ENCODE peak calls at places on chromosomes 12 and 14, in six cellular contexts. One of them, this sample, is unnamed.

GRCh38 chr12:72865921-72866320 is 593.8 kb downstream of the TRHDE start:
- DNase-seq in B cell: no peak
- DNase-seq in spleen: no peak
- DNase-seq in choroid plexus epithelial cell: no peak
- DNase-seq in RWPE1: no peak
- DNase-seq in fibroblast of pulmonary artery: no peak
- DNase-seq in this sample: no peak

GRCh38 chr12:1706284-1707016 is 15.6 kb downstream of the ADIPOR2 start:
- DNase-seq in RWPE1: no peak
- DNase-seq in spleen: no peak
- DNase-seq in fibroblast of pulmonary artery: peak
- DNase-seq in B cell: no peak
- DNase-seq in choroid plexus epithelial cell: peak
- DNase-seq in this sample: no peak

GRCh38 chr14:61602733-61603077 is 92.6 kb upstream of the HIF1A start:
- DNase-seq in choroid plexus epithelial cell: no peak
- DNase-seq in spleen: no peak
- DNase-seq in fibroblast of pulmonary artery: peak
- DNase-seq in B cell: no peak
- DNase-seq in RWPE1: no peak
- DNase-seq in this sample: no peak

GRCh38 chr12:43115441-43116160 is 436.4 kb downstream of the ADAMTS20 start:
- DNase-seq in RWPE1: no peak
- DNase-seq in choroid plexus epithelial cell: no peak
- DNase-seq in B cell: no peak
- DNase-seq in spleen: no peak
- DNase-seq in fibroblast of pulmonary artery: no peak
- DNase-seq in this sample: no peak

GRCh38 chr12:106341086-106341879 is 16.3 kb upstream of the POLR3B start:
- DNase-seq in spleen: no peak
- DNase-seq in RWPE1: no peak
- DNase-seq in choroid plexus epithelial cell: no peak
- DNase-seq in fibroblast of pulmonary artery: no peak
- DNase-seq in B cell: no peak
- DNase-seq in this sample: no peak

GRCh38 chr14:94145902-94146527 is 16.6 kb upstream of the IFI27L2 start:
- DNase-seq in B cell: no peak
- DNase-seq in choroid plexus epithelial cell: no peak
- DNase-seq in fibroblast of pulmonary artery: no peak
- DNase-seq in RWPE1: no peak
- DNase-seq in spleen: no peak
- DNase-seq in this sample: no peak

GRCh38 chr12:11741434-11742092 is 92.1 kb downstream of the ETV6 start:
- DNase-seq in spleen: no peak
- DNase-seq in RWPE1: peak
- DNase-seq in B cell: no peak
- DNase-seq in fibroblast of pulmonary artery: peak
- DNase-seq in choroid plexus epithelial cell: peak
- DNase-seq in this sample: no peak

GRCh38 chr12:52952082-52952801 is 3.3 kb downstream of the KRT18 start:
- DNase-seq in B cell: no peak
- DNase-seq in RWPE1: no peak
- DNase-seq in fibroblast of pulmonary artery: no peak
- DNase-seq in spleen: no peak
- DNase-seq in choroid plexus epithelial cell: no peak
- DNase-seq in this sample: no peak

GRCh38 chr12:12716151-12716844 is 870 bp upstream of the CDKN1B start:
- DNase-seq in choroid plexus epithelial cell: peak
- DNase-seq in fibroblast of pulmonary artery: no peak
- DNase-seq in spleen: no peak
- DNase-seq in B cell: no peak
- DNase-seq in RWPE1: no peak
- DNase-seq in this sample: no peak

GRCh38 chr14:24094839-24095195 is 706 bp downstream of the PCK2 start:
- DNase-seq in B cell: no peak
- DNase-seq in choroid plexus epithelial cell: peak
- DNase-seq in RWPE1: no peak
- DNase-seq in spleen: peak
- DNase-seq in fibroblast of pulmonary artery: no peak
- DNase-seq in this sample: no peak

GRCh38 chr14:33704486-33704885 is 246.4 kb downstream of the EGLN3 start:
- DNase-seq in fibroblast of pulmonary artery: no peak
- DNase-seq in spleen: no peak
- DNase-seq in RWPE1: no peak
- DNase-seq in choroid plexus epithelial cell: no peak
- DNase-seq in B cell: no peak
- DNase-seq in this sample: no peak

GRCh38 chr14:92495041-92495440 is 18.5 kb upstream of the RIN3 start:
- DNase-seq in spleen: peak
- DNase-seq in fibroblast of pulmonary artery: peak
- DNase-seq in RWPE1: no peak
- DNase-seq in B cell: no peak
- DNase-seq in choroid plexus epithelial cell: peak
- DNase-seq in this sample: no peak

GRCh38 chr12:130431176-130431575 is 93.5 kb downstream of the PIWIL1 start:
- DNase-seq in spleen: peak
- DNase-seq in choroid plexus epithelial cell: no peak
- DNase-seq in fibroblast of pulmonary artery: no peak
- DNase-seq in B cell: no peak
- DNase-seq in RWPE1: no peak
- DNase-seq in this sample: no peak

GRCh38 chr14:55094630-55095157 is 34.4 kb upstream of the LGALS3 start:
- DNase-seq in fibroblast of pulmonary artery: no peak
- DNase-seq in choroid plexus epithelial cell: peak
- DNase-seq in B cell: no peak
- DNase-seq in RWPE1: no peak
- DNase-seq in spleen: no peak
- DNase-seq in this sample: peak

GRCh38 chr12:94718114-94718513 is 67.8 kb upstream of the TMCC3 start:
- DNase-seq in B cell: no peak
- DNase-seq in choroid plexus epithelial cell: peak
- DNase-seq in RWPE1: no peak
- DNase-seq in spleen: no peak
- DNase-seq in fibroblast of pulmonary artery: peak
- DNase-seq in this sample: no peak

GRCh38 chr14:68784995-68785816 is 7.7 kb downstream of the ZFP36L1 start:
- DNase-seq in choroid plexus epithelial cell: no peak
- DNase-seq in spleen: peak
- DNase-seq in fibroblast of pulmonary artery: peak
- DNase-seq in RWPE1: peak
- DNase-seq in B cell: no peak
- DNase-seq in this sample: no peak

GRCh38 chr14:100790785-100791667 is 34.9 kb upstream of the MEG3 start:
- DNase-seq in choroid plexus epithelial cell: no peak
- DNase-seq in RWPE1: no peak
- DNase-seq in B cell: no peak
- DNase-seq in fibroblast of pulmonary artery: peak
- DNase-seq in spleen: no peak
- DNase-seq in this sample: no peak

GRCh38 chr14:94173885-94174621 is at the start of gene PPP4R4:
- DNase-seq in fibroblast of pulmonary artery: peak
- DNase-seq in spleen: peak
- DNase-seq in RWPE1: peak
- DNase-seq in choroid plexus epithelial cell: peak
- DNase-seq in B cell: peak
- DNase-seq in this sample: peak

GRCh38 chr14:96167224-96168148 is 37.2 kb upstream of the BDKRB2 start:
- DNase-seq in fibroblast of pulmonary artery: peak
- DNase-seq in B cell: no peak
- DNase-seq in choroid plexus epithelial cell: peak
- DNase-seq in RWPE1: peak
- DNase-seq in spleen: peak
- DNase-seq in this sample: no peak

GRCh38 chr12:1593232-1594044 is 943 bp downstream of the FBXL14 start:
- DNase-seq in choroid plexus epithelial cell: peak
- DNase-seq in spleen: peak
- DNase-seq in RWPE1: peak
- DNase-seq in fibroblast of pulmonary artery: peak
- DNase-seq in B cell: peak
- DNase-seq in this sample: no peak

GRCh38 chr12:29546000-29546399 is 48.5 kb upstream of the OVCH1 start:
- DNase-seq in spleen: no peak
- DNase-seq in B cell: no peak
- DNase-seq in RWPE1: no peak
- DNase-seq in choroid plexus epithelial cell: no peak
- DNase-seq in fibroblast of pulmonary artery: no peak
- DNase-seq in this sample: no peak

GRCh38 chr12:76158518-76159321 is 74.2 kb upstream of the NAP1L1 start:
- DNase-seq in fibroblast of pulmonary artery: peak
- DNase-seq in spleen: no peak
- DNase-seq in RWPE1: no peak
- DNase-seq in choroid plexus epithelial cell: peak
- DNase-seq in B cell: peak
- DNase-seq in this sample: no peak
- TF ChIP-seq CTCF in fibroblast of pulmonary artery: peak
- TF ChIP-seq CTCF in spleen: peak
- TF ChIP-seq CTCF in RWPE1: no peak
- TF ChIP-seq CTCF in choroid plexus epithelial cell: peak
- TF ChIP-seq CTCF in B cell: peak
- TF ChIP-seq CTCF in this sample: no peak

GRCh38 chr12:16849473-16849872 is 243.5 kb upstream of the LMO3 start:
- DNase-seq in B cell: no peak
- DNase-seq in choroid plexus epithelial cell: no peak
- DNase-seq in spleen: no peak
- DNase-seq in RWPE1: no peak
- DNase-seq in fibroblast of pulmonary artery: no peak
- DNase-seq in this sample: no peak

DNA sequence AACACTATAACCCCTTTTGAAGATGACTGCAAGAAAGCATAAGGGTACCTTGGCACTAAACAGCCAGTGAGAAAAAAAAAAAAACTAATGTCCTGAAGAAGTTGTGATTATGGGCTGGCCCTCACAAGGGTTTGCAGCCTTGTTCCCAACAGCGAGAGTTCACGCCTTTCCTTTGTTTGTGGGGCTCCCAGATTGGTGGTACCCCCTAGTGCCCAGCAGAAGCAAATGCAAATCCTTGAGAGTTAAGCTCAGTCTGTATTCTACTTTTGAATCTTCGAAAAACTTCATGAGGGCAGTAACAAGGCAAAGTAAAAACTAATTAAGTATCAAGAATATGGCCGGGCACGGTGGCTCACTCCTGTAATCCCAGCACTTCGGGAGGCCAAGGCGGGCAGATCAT is 238.9 kb upstream of the LMO3 start:
- DNase-seq in B cell: no peak
- DNase-seq in choroid plexus epithelial cell: no peak
- DNase-seq in spleen: no peak
- DNase-seq in RWPE1: no peak
- DNase-seq in fibroblast of pulmonary artery: no peak
- DNase-seq in this sample: no peak
- TF ChIP-seq CTCF in B cell: no peak
- TF ChIP-seq CTCF in choroid plexus epithelial cell: no peak
- TF ChIP-seq CTCF in spleen: no peak
- TF ChIP-seq CTCF in RWPE1: no peak
- TF ChIP-seq CTCF in fibroblast of pulmonary artery: no peak
- TF ChIP-seq CTCF in this sample: no peak

GRCh38 chr12:3317481-3317815 is 173.6 kb upstream of the PRMT8 start:
- DNase-seq in B cell: no peak
- DNase-seq in spleen: no peak
- DNase-seq in choroid plexus epithelial cell: no peak
- DNase-seq in RWPE1: no peak
- DNase-seq in fibroblast of pulmonary artery: no peak
- DNase-seq in this sample: no peak

GRCh38 chr12:3320881-3321509 is 170.0 kb upstream of the PRMT8 start:
- DNase-seq in spleen: peak
- DNase-seq in RWPE1: no peak
- DNase-seq in B cell: no peak
- DNase-seq in fibroblast of pulmonary artery: no peak
- DNase-seq in choroid plexus epithelial cell: no peak
- DNase-seq in this sample: no peak

GRCh38 chr12:3317841-3318501 is 173.0 kb upstream of the PRMT8 start:
- DNase-seq in spleen: no peak
- DNase-seq in choroid plexus epithelial cell: no peak
- DNase-seq in RWPE1: no peak
- DNase-seq in fibroblast of pulmonary artery: no peak
- DNase-seq in B cell: no peak
- DNase-seq in this sample: no peak

GRCh38 chr12:3321881-3322280 is 169.1 kb upstream of the PRMT8 start:
- DNase-seq in spleen: no peak
- DNase-seq in RWPE1: no peak
- DNase-seq in fibroblast of pulmonary artery: no peak
- DNase-seq in choroid plexus epithelial cell: no peak
- DNase-seq in B cell: no peak
- DNase-seq in this sample: no peak

DNA sequence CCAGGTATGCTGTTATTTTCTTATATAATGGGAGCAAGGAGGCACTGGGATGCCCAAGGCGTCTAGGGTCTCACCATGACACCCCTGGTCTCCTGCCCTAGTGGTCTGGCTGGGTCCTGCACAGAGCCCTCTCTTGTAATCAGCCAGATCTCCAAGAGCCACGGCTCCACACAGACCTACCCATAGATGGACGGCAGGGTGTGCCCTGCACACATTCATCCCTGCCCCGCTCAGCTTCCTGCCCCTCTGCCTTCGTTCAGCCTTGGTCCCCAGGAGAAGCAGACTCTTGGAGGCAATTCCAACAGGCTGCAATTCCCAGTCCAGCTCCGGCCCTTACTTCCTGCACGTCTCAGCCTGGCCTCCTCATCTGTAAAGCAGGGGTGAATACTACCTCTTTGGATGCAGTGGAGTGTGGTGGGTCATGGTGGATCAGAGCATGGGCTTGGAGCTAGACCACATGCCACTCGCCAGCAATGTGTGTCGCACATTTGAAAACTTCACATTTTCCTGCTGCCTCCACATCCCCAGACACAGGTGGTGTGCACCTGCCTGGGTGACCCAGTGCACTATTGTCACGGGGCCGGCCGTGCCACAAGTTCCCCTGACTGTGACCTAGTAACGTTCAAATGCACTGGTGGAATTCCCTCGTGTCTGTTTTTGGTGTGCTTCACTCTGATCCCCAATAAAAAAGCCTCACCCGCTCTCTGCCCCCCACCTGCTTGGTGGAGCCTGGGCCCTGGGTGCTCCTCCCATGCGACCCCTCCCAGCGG is 171.1 kb upstream of the PRMT8 start:
- DNase-seq in B cell: no peak
- DNase-seq in RWPE1: no peak
- DNase-seq in fibroblast of pulmonary artery: no peak
- DNase-seq in spleen: peak
- DNase-seq in choroid plexus epithelial cell: no peak
- DNase-seq in this sample: no peak
- TF ChIP-seq CTCF in B cell: no peak
- TF ChIP-seq CTCF in RWPE1: no peak
- TF ChIP-seq CTCF in fibroblast of pulmonary artery: no peak
- TF ChIP-seq CTCF in spleen: no peak
- TF ChIP-seq CTCF in choroid plexus epithelial cell: no peak
- TF ChIP-seq CTCF in this sample: no peak

DNA sequence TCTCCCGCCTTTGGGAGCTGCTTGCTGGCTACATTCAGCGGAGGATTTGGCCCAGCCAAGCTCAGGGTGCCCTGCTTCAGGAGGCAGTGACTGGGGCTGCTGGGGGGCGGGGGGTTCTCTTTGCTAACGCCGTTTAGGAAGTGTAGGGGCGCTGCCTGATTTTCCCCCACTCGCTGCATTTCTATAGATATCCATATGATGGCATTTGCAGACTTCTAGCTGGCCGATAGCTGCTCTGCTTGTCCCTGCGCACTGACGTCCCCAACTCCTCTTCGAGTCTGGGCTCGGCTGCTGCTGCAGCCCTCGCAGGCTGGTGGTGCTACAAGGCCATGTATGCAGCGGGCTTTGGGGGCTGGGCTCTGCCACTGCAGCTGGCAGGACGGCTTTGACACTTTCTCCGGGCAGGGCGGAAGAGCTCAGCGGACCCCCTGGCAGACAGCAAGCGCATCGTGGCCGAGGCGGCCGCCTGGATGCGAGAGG is 3.1 kb downstream of the LRFN5 start:
- DNase-seq in RWPE1: no peak
- DNase-seq in fibroblast of pulmonary artery: peak
- DNase-seq in spleen: peak
- DNase-seq in choroid plexus epithelial cell: peak
- DNase-seq in B cell: no peak
- DNase-seq in this sample: no peak
- TF ChIP-seq CTCF in RWPE1: no peak
- TF ChIP-seq CTCF in fibroblast of pulmonary artery: peak
- TF ChIP-seq CTCF in spleen: peak
- TF ChIP-seq CTCF in choroid plexus epithelial cell: peak
- TF ChIP-seq CTCF in B cell: no peak
- TF ChIP-seq CTCF in this sample: no peak